ENCODE peak calls at places on chromosomes 12 and 14, in six cellular contexts. O, V, F, R, Z and I are unnamed samples.

GRCh38 chr14:61566537-61567225 is 128.6 kb upstream of the HIF1A start:
- DNase-seq in O (no peak), V (no peak), F (no peak), R (no peak), Z (no peak), I (no peak)

GRCh38 chr14:32808574-32809098 is 130.0 kb upstream of the NPAS3 start:
- DNase-seq in O (no peak), V (no peak), F (no peak), R (no peak), Z (no peak), I (no peak)

GRCh38 chr12:22361785-22362184 is 27.3 kb upstream of the ST8SIA1 start:
- DNase-seq in O (no peak), V (no peak), F (no peak), R (no peak), Z (no peak), I (no peak)

GRCh38 chr12:68838046-68838886 is 30.3 kb downstream of the MDM2 start:
- DNase-seq in O (no peak), V (no peak), F (no peak), R (no peak), Z (no peak), I (no peak)

GRCh38 chr12:106118-106561 is 39.6 kb downstream of the IQSEC3 start:
- DNase-seq in O (peak; percentile 9), V (no peak), F (no peak), R (peak; percentile 53), Z (no peak), I (peak; percentile 91)

GRCh38 chr14:76876076-76876475 is 49.9 kb downstream of the LRRC74A start:
- DNase-seq in O (peak; percentile 54), V (peak; percentile 24), F (peak; percentile 68), R (no peak), Z (peak; percentile 69), I (peak; percentile 71)

GRCh38 chr14:55974046-55974582 is 144.1 kb upstream of the PELI2 start:
- DNase-seq in O (no peak), V (peak; percentile 3), F (no peak), R (no peak), Z (no peak), I (no peak)

GRCh38 chr12:4280351-4281163 is 7.0 kb downstream of the CCND2 start:
- DNase-seq in O (no peak), V (no peak), F (no peak), R (peak; percentile 66), Z (peak; percentile 76), I (no peak)

GRCh38 chr12:54161481-54162437 is 27.0 kb downstream of the SMUG1 start:
- DNase-seq in O (no peak), V (no peak), F (no peak), R (no peak), Z (no peak), I (no peak)

GRCh38 chr12:98351089-98351488 is 164.3 kb upstream of the TMPO start:
- DNase-seq in O (no peak), V (no peak), F (no peak), R (no peak), Z (no peak), I (peak; percentile 63)
- H3K4me3 ChIP-seq in O (no peak overlapping the region), V (no peak overlapping the region), F (no peak overlapping the region), R (no peak overlapping the region), Z (no peak overlapping the region), I (no peak overlapping the region)

DNA sequence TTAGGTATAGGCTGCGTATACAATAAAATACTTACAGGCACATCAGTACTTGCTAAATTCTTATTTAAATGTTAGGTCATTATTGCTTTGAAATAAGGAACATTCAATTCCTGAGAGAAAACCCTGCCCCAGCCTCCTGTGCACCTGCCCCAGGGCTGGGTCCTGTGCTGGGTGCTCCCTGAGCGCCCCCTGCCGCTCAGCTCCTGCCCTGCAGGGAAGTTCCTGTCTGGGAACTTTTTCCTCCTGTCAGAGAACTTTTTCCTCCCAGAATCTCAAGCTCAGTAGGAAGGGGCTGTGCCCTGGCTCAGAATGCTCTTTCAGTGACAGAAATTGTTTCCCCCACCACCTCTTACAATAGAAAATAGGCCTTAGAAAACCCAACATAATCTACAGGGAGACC is 751.1 kb downstream of the TMEM121 start:
- DNase-seq in O (peak; percentile 72), V (no peak), F (no peak), R (no peak), Z (no peak), I (peak; percentile 1)
- TF ChIP-seq CTCF in O (peak; percentile 94), V (no peak), F (no peak), R (no peak), Z (no peak), I (peak; percentile 65)

DNA sequence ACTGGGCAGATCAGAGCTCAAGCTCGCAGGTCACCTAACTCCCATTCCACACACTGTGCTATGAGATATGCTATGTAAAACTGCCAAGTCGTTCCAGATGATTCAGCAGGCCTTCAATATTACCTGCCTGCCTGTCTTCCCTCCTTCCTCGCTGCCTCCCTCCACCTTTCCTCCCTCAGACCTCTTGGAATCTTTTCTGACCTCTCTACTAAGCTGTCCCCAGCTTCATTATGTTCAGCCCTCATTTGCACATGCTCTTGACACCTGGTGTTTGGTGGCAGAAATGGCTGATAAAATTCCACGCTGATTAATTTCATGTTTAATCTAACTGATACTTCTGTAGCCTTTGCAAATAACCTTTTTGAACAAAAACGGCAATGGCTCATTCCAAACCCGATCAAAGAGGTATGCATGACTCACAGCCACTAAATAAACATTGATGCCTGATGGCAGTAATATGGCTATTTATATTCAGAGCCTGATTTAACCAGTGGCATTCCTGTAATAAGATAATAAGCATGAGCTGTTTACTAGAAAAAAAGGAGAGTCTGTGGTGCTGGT is 130.8 kb upstream of the EGLN3 start:
- DNase-seq in O (no peak), V (no peak), F (no peak), R (no peak), Z (no peak), I (no peak)
- H3K4me3 ChIP-seq in O (no peak overlapping the region), V (no peak overlapping the region), F (no peak overlapping the region), R (no peak overlapping the region), Z (no peak overlapping the region), I (no peak overlapping the region)

DNA sequence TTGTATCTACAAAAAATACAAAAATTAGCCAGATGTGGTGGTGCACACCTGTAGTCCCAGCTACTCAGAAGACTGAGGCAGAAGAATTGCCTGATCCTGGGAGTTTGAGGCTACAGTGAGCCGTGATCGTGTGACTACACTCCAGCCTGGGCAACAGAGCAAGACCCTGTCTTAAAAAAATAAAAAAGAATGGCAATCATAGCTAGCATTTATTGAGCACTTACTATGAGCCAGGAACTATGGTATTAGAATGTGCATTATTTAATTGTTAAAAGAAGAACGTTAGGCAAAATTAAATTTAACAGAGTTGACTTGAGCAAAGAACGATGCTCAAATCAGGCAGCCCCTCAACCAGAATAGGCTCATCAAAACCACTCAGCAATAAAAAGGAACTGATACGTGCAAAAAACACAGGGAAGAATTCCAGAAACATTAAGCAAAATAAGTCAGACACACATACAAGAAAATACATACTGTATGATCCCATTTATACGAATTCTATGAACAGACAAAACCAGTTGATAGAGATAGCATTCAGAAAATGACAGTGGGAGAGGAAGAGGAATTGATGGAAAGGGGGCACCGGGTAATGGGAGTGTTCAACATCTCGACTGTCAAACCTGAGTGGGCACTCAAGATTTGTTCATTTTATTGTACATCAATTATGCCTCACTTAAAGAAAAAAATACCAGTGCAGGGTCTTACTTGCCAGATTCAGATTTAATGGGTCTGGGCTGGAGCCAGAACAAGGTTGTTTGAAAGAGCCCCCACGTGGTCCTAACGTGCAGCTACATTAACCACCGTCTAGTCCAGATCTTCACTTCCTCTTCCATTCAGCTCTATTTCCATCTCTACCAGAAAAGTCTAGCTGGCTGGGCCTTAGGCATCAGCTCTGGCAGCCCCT is 8.0 kb downstream of the SCNN1A start:
- DNase-seq in O (peak; percentile 47), V (no peak), F (no peak), R (no peak), Z (no peak), I (peak; percentile 63)
- TF ChIP-seq CTCF in O (peak; percentile 52), V (no peak), F (peak; percentile 35), R (no peak), Z (peak; percentile 24), I (peak; percentile 20)